ENCODE peak calls at places on chromosome 16, in six cellular contexts. S is A549, L is PC-3, M is GM23338, B is neuronal stem cell, R is H9. T is an unnamed sample.

GRCh38 chr16:85114909-85115567 is 2.8 kb upstream of the CIBAR2 start:
- DNase-seq in R (peak), M (peak), S (peak), B (peak), L (peak), T (no peak)

GRCh38 chr16:69917739-69918138 is 33.4 kb upstream of the CLEC18A start:
- DNase-seq in M (peak), R (peak), S (peak), L (peak), B (peak), T (peak)

GRCh38 chr16:66054095-66054494 is 312.4 kb upstream of the CDH5 start:
- DNase-seq in M (peak), B (no peak), L (no peak), R (no peak), S (no peak), T (no peak)

GRCh38 chr16:22235839-22236745 is 30.0 kb downstream of the EEF2K start:
- DNase-seq in B (no peak), S (no peak), R (no peak), M (no peak), L (no peak), T (no peak)

GRCh38 chr16:56275076-56275475 is 83.8 kb downstream of the GNAO1 start:
- DNase-seq in L (no peak), R (no peak), M (no peak), S (no peak), B (no peak), T (peak)

GRCh38 chr16:81551141-81551808 is 106.7 kb downstream of the CMIP start:
- DNase-seq in B (no peak), R (no peak), M (no peak), S (no peak), L (peak), T (peak)

GRCh38 chr16:6956511-6956910 is 376.1 kb upstream of the RBFOX1 start:
- DNase-seq in B (no peak), L (no peak), S (no peak), M (no peak), R (no peak), T (no peak)

GRCh38 chr16:17556276-17557052 is 85.7 kb upstream of the XYLT1 start:
- DNase-seq in R (peak), M (peak), L (peak), B (peak), S (peak), T (peak)

GRCh38 chr16:75380870-75381269 is 52.4 kb downstream of the CFDP1 start:
- DNase-seq in M (no peak), L (peak), S (no peak), B (no peak), R (no peak), T (no peak)

GRCh38 chr16:4529085-4530060 is 9.2 kb downstream of the CDIP1 start:
- DNase-seq in L (no peak), S (no peak), B (no peak), M (peak), R (peak), T (peak)

GRCh38 chr16:28260193-28260592 is 32.1 kb upstream of the SBK1 start:
- DNase-seq in L (no peak), M (no peak), B (no peak), S (no peak), R (no peak), T (peak)
- H3K4me2 ChIP-seq in L (no peak), M (no peak), B (no peak), S (no peak), R (no peak), T (no peak)

DNA sequence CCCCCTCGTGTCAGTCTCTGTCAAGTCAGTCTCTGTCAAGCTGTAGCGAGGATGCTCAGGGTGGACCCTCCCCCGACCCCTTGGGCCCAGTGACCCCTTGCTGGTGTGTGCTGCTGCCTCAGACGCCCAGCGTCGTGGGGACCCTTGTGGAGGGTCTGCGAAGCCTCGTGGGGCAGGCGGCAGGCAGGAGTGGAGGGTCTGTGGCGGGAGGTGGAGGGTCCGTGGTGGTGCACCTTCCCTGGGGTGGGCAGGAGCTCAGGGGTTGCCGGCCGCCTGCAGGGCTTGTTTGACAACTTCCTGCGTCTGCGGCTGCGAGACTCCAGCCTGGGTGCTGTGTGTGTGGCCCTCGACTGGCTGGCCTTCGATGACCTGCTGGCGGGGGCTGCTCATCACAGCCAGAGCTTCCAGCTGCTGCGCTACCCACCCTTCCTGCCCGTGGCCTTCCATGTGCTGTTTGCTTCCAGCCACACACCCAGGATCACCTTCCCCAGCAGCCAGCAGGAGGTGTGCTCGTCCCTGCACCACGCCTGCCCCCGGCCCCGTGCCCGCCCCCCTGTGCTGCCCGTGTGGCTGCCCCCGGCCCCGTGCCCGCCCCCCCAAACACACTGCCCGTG is 5.6 kb downstream of the GNG13 start:
- DNase-seq in L (no peak), M (no peak), R (no peak), S (peak), B (no peak), T (no peak)
- H3K4me2 ChIP-seq in L (no peak), M (no peak), R (no peak), S (peak), B (no peak), T (no peak)

GRCh38 chr16:74190292-74190691 is 106.3 kb upstream of the PSMD7 start:
- DNase-seq in L (no peak), B (no peak), M (no peak), R (no peak), S (no peak), T (no peak)
- H3K4me2 ChIP-seq in L (no peak), B (no peak), M (no peak), R (no peak), S (no peak), T (no peak)

GRCh38 chr16:53926209-53926608 is 222.3 kb downstream of the FTO start:
- DNase-seq in B (no peak), S (no peak), L (no peak), R (no peak), M (no peak), T (no peak)

GRCh38 chr16:53925011-53925410 is 221.1 kb downstream of the FTO start:
- DNase-seq in S (no peak), M (no peak), L (no peak), B (no peak), R (no peak), T (no peak)

GRCh38 chr16:53922805-53923645 is 219.1 kb downstream of the FTO start:
- DNase-seq in B (no peak), M (no peak), L (no peak), R (no peak), S (no peak), T (peak)

GRCh38 chr16:53922067-53922804 is 218.3 kb downstream of the FTO start:
- DNase-seq in B (no peak), S (no peak), R (no peak), L (no peak), M (no peak), T (no peak)

GRCh38 chr16:53924311-53924860 is 220.4 kb downstream of the FTO start:
- DNase-seq in B (no peak), M (no peak), S (no peak), L (no peak), R (no peak), T (no peak)
- H3K4me2 ChIP-seq in B (no peak), M (no peak), S (no peak), L (no peak), R (no peak), T (no peak)

GRCh38 chr16:71707199-71707598 is 17.3 kb downstream of the PHLPP2 start:
- DNase-seq in L (no peak), B (no peak), R (peak), S (no peak), M (peak), T (no peak)
- H3K4me2 ChIP-seq in L (no peak), B (no peak), R (peak), S (peak), M (peak), T (no peak)

GRCh38 chr16:49836668-49837067 is 19.2 kb downstream of the ZNF423 start:
- DNase-seq in L (no peak), M (no peak), S (no peak), B (no peak), R (no peak), T (no peak)

GRCh38 chr16:49837673-49838360 is 18.1 kb downstream of the ZNF423 start:
- DNase-seq in B (no peak), L (no peak), S (no peak), M (no peak), R (no peak), T (no peak)

GRCh38 chr16:49838639-49839461 is 17.1 kb downstream of the ZNF423 start:
- DNase-seq in B (peak), R (no peak), L (no peak), M (peak), S (no peak), T (no peak)

GRCh38 chr16:49838361-49838638 is 17.6 kb downstream of the ZNF423 start:
- DNase-seq in M (peak), R (no peak), S (no peak), B (no peak), L (no peak), T (no peak)

GRCh38 chr16:49839462-49839825 is 16.5 kb downstream of the ZNF423 start:
- DNase-seq in L (no peak), B (no peak), M (peak), S (no peak), R (no peak), T (no peak)
- H3K4me2 ChIP-seq in L (no peak), B (peak), M (peak), S (no peak), R (peak), T (peak)

DNA sequence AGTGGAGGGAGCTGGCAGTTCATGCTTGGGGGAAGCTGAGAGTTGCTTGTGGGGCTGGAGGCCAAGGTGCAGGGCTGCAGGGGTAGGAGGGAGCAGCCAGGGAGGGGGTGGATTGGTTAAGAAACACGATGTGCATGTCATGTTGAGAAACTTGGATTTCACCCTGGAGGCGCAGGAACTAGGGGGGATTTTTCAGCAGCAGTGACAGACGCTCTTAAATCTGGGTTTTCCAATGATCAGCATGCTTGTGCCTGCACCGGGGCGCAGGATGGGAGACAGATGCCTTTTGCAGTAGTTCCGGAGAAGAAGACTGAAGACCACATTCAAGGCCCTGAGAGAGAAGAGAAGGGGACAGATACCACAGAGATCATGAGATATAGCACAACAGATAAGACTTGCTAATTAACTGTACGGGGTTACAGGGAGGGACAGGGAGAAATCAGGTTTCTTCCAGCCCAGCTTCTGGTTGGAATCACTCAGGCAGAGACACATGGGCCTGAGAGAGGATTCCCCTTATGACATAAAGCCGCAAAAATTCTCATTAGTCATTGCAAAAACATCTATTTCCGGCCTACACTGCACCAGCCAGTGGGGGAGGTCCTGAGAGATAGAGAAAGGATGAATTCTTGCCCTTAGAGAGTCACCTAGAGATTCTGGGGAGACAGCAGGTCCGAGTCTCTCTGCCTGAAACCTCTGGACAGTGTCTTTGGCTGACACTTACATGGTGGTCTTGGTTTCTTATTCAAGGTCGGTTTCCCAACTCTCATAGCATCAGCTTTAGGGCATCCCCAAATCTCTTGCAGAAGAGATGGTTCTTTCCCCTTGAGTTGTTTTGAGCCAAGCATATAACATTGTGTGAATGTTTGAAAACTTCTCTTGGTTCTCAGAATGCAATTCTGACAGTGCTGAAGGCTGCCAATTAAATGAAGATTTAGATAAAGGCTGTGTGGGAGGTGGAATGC is 27.1 kb downstream of the CDH13 start:
- DNase-seq in S (peak), R (no peak), M (peak), L (peak), B (no peak), T (peak)
- H3K4me2 ChIP-seq in S (peak), R (no peak), M (no peak), L (peak), B (no peak), T (peak)

GRCh38 chr16:73056911-73057310 is 9.0 kb upstream of the ZFHX3 start:
- DNase-seq in M (peak), R (no peak), S (no peak), B (no peak), L (peak), T (no peak)

GRCh38 chr16:73054732-73055481 is 7.0 kb upstream of the ZFHX3 start:
- DNase-seq in R (no peak), L (peak), S (peak), B (no peak), M (peak), T (peak)

GRCh38 chr16:73057369-73058210 is 9.7 kb upstream of the ZFHX3 start:
- DNase-seq in S (no peak), L (no peak), M (peak), B (peak), R (no peak), T (no peak)

GRCh38 chr16:73058221-73058615 is 10.3 kb upstream of the ZFHX3 start:
- DNase-seq in B (peak), R (no peak), S (no peak), L (no peak), M (peak), T (no peak)

DNA sequence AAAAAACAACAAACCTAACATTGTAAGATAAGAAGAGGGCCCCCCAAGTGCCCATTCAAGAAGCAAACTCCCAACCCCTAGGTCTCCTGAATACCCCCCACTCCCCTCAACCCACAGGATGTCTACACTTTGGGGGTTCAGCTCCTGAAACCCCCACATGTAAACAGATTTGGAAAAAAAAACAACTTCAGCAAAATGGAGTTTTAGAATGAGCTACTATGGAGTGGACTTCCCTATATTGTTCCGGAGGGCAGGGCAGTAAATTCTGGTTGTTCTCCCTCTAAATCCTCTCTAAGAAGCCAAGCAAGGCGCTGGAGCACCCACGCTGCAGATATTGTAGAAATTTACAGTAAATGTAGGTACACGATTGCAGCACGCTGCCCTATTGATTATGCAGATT is 8.5 kb upstream of the ZFHX3 start:
- DNase-seq in M (peak), B (no peak), R (no peak), L (no peak), S (no peak), T (no peak)
- H3K4me2 ChIP-seq in M (peak), B (no peak), R (no peak), L (peak), S (peak), T (peak)

DNA sequence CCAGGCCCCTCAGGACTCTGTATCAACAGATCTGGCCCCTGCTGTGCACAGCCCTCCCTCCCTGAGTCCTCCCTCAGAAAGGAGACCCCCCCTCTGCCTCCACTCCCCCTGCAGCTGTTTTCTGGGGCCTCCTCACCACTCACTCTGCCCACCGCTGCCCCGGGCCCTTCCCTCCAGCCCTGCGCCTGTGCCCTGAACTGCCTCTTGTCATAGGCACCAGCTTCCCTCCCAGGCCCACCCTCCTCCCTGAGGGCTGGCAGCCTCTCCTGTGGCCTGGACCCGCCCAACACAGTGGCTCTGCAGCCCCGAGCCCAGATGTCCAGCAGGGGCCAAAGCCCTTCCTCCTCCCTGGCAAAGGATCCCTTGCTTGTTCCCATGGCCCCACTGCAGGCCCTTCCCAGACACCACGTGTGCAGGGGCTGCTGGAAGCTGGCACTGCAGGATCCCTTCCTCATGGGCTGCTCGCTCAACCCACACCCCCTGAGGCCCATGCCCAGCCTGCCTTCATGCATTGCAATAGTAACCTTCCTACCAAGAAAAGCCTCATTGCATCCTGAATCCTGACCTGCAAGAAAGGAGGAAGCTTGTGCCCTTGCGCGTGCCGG is 25.8 kb downstream of the GNPTG start:
- DNase-seq in M (no peak), L (no peak), S (no peak), B (no peak), R (no peak), T (no peak)
- H3K4me2 ChIP-seq in M (peak), L (peak), S (peak), B (no peak), R (peak), T (no peak)

T was measured in astrocyte.